ENCODE peak calls at places on chromosomes 13 and 19, in eight cellular contexts. O is stromal cell of bone marrow, C is GM03348, P is HTR-8/SVneo, D is amniotic stem cell, V is AML-193, F is psoas muscle, Q is uterus. U is an unnamed sample.

GRCh38 chr19:4304509-4305252 is at the start of gene FSD1:
- DNase-seq in O (peak; percentile 3), C (peak; percentile 95), P (peak; percentile 92), D (no peak), V (no peak), F (no peak), Q (no peak), U (peak; percentile 39)

GRCh38 chr19:50833117-50833801 is at the start of gene KLK15:
- DNase-seq in O (no peak), C (no peak), P (no peak), D (no peak), V (no peak), F (peak; percentile 12), Q (no peak), U (no peak)

GRCh38 chr13:20924758-20925394 is 22.3 kb upstream of the XPO4 start:
- DNase-seq in O (peak; percentile 59), C (peak; percentile 68), P (peak; percentile 42), D (peak; percentile 82), V (peak; percentile 85), F (peak; percentile 79), Q (peak; percentile 55), U (no peak)

GRCh38 chr19:32406161-32407003 is 812 bp downstream of the DPY19L3 start:
- DNase-seq in O (no peak), C (peak; percentile 8), P (no peak), D (no peak), V (no peak), F (no peak), Q (no peak), U (no peak)

GRCh38 chr13:33069365-33069764 is 53.1 kb downstream of the KL start:
- DNase-seq in O (no peak), C (no peak), P (no peak), D (no peak), V (no peak), F (no peak), Q (no peak), U (no peak)

GRCh38 chr19:44718441-44719261 is 19.7 kb downstream of the CEACAM16 start:
- DNase-seq in O (no peak), C (peak; percentile 63), P (peak; percentile 58), D (no peak), V (no peak), F (peak; percentile 71), Q (peak; percentile 62), U (peak; percentile 74)

GRCh38 chr19:32626969-32627368 is 46.0 kb downstream of the PDCD5 start:
- DNase-seq in O (no peak), C (no peak), P (no peak), D (no peak), V (no peak), F (no peak), Q (no peak), U (no peak)

GRCh38 chr19:47445937-47446402 is 25.7 kb downstream of the SLC8A2 start:
- DNase-seq in O (no peak), C (no peak), P (no peak), D (no peak), V (peak; percentile 8), F (peak; percentile 67), Q (peak; percentile 71), U (peak; percentile 65)

GRCh38 chr19:12723383-12723642 is 419 bp downstream of the TNPO2 start:
- DNase-seq in O (no peak), C (no peak), P (no peak), D (no peak), V (no peak), F (no peak), Q (no peak), U (no peak)

GRCh38 chr13:24081388-24081787 is 79.1 kb upstream of the SPATA13 start:
- DNase-seq in O (no peak), C (no peak), P (no peak), D (no peak), V (no peak), F (no peak), Q (no peak), U (no peak)

GRCh38 chr13:28865312-28865711 is 45.2 kb downstream of the MTUS2 start:
- DNase-seq in O (no peak), C (no peak), P (no peak), D (no peak), V (no peak), F (no peak), Q (no peak), U (no peak)

GRCh38 chr13:27171244-27171829 is at the start of gene USP12:
- DNase-seq in O (no peak), C (peak; percentile 59), P (no peak), D (peak; percentile 3), V (no peak), F (no peak), Q (no peak), U (no peak)

GRCh38 chr19:39916851-39917396 is 17.5 kb downstream of the FCGBP start:
- DNase-seq in O (no peak), C (no peak), P (no peak), D (no peak), V (no peak), F (no peak), Q (no peak), U (no peak)

GRCh38 chr13:77291779-77292178 is 35.1 kb downstream of the MYCBP2 start:
- DNase-seq in O (no peak), C (no peak), P (no peak), D (no peak), V (no peak), F (no peak), Q (no peak), U (no peak)

GRCh38 chr13:105196052-105196451 is 1339.4 kb downstream of the EFNB2 start:
- DNase-seq in O (no peak), C (no peak), P (peak; percentile 15), D (no peak), V (no peak), F (no peak), Q (no peak), U (no peak)

GRCh38 chr19:7348587-7349230 is at the start of gene ARHGEF18:
- DNase-seq in O (no peak), C (no peak), P (no peak), D (no peak), V (peak; percentile 96), F (no peak), Q (no peak), U (no peak)

GRCh38 chr13:26412263-26412662 is 145.2 kb upstream of the WASF3 start:
- DNase-seq in O (no peak), C (no peak), P (no peak), D (no peak), V (no peak), F (no peak), Q (no peak), U (no peak)